ENCODE peak calls at places on chromosomes 4 and X, in five cellular contexts. P is lung, N is nucleus accumbens, B is Peyer's patch, S is transverse colon. O is an unnamed sample.

GRCh38 chr4:151692821-151693504 is 67.8 kb downstream of the GATB start:
- DNase-seq in P (no peak), N (no peak), B (no peak), S (no peak), O (no peak)

GRCh38 chr4:87819281-87819919 is 13.4 kb upstream of the MEPE start:
- DNase-seq in B (no peak), P (no peak), N (no peak), S (no peak), O (no peak)

GRCh38 chr4:6885953-6886557 is 23.6 kb upstream of the TBC1D14 start:
- DNase-seq in B (peak), P (peak), N (no peak), S (no peak), O (peak)

GRCh38 chr4:17275836-17276235 is 236.1 kb downstream of the QDPR start:
- DNase-seq in P (no peak), N (no peak), B (no peak), S (no peak), O (no peak)

GRCh38 chr4:74109894-74110605 is 11.1 kb upstream of the CXCL2 start:
- DNase-seq in B (no peak), N (no peak), P (no peak), S (no peak), O (no peak)

GRCh38 chr4:19850909-19851308 is 400.8 kb upstream of the SLIT2 start:
- DNase-seq in S (no peak), P (no peak), N (no peak), B (no peak), O (no peak)

GRCh38 chr4:174080361-174080760 is 203.1 kb downstream of the FBXO8 start:
- DNase-seq in S (no peak), N (no peak), B (no peak), P (no peak), O (no peak)

GRCh38 chrX:10726647-10727046 is 106.3 kb upstream of the MID1 start:
- DNase-seq in N (no peak), S (no peak), P (no peak), B (no peak), O (no peak)

GRCh38 chrX:104922206-104922621 is 298.3 kb downstream of the TEX13A start:
- DNase-seq in P (peak), B (peak), N (no peak), S (peak), O (peak)

GRCh38 chr4:59374416-59374815 is 1825.7 kb upstream of the ADGRL3 start:
- DNase-seq in B (no peak), P (no peak), N (no peak), S (no peak), O (no peak)

GRCh38 chrX:9788908-9789307 is 2.7 kb downstream of the SHROOM2 start:
- DNase-seq in P (peak), N (no peak), S (no peak), B (no peak), O (no peak)

GRCh38 chr4:156294577-156294976 is 340.9 kb upstream of the CTSO start:
- DNase-seq in S (no peak), P (no peak), N (no peak), B (no peak), O (peak)

GRCh38 chr4:73152893-73153292 is 83.4 kb upstream of the COX18 start:
- DNase-seq in P (no peak), S (no peak), N (no peak), B (no peak), O (no peak)

GRCh38 chrX:112851161-112851779 is 10.6 kb upstream of the AMOT start:
- DNase-seq in N (no peak), S (no peak), P (no peak), B (no peak), O (no peak)

GRCh38 chr4:4216668-4217067 is 10.1 kb downstream of the OTOP1 start:
- DNase-seq in B (no peak), S (no peak), P (no peak), N (no peak), O (no peak)

GRCh38 chr4:152936446-152937279 is 540 bp downstream of the FHDC1 start:
- DNase-seq in S (peak), P (no peak), B (no peak), N (no peak), O (no peak)

O was measured in putamen.